ENCODE peak calls at places on chromosomes 12 and 14, in seven cellular contexts. C is GM10248, F is kidney tubule cell, U is dermis blood vessel endothelial cell, Y is head of caudate nucleus, J is heart left ventricle, Q is A549. N is an unnamed sample.
A peak's percentile ranks its signal among the peaks of the same experiment; 100 is the strongest.

GRCh38 chr12:132658149-132658905 is 28.8 kb downstream of the POLE start:
- DNase-seq in C (no peak), F (no peak), U (peak; percentile 49), Y (no peak), J (no peak), Q (no peak), N (no peak)

GRCh38 chr12:104701756-104702155 is 245.0 kb downstream of the CHST11 start:
- DNase-seq in C (no peak), F (no peak), U (no peak), Y (no peak), J (no peak), Q (no peak), N (no peak)

GRCh38 chr12:68176252-68176651 is 16.7 kb upstream of the IFNG start:
- DNase-seq in C (no peak), F (no peak), U (no peak), Y (no peak), J (no peak), Q (no peak), N (no peak)

GRCh38 chr14:67645414-67645813 is 25.7 kb downstream of the ARG2 start:
- DNase-seq in C (no peak), F (no peak), U (no peak), Y (no peak), J (no peak), Q (no peak), N (no peak)

GRCh38 chr12:115752913-115753726 is 524.4 kb downstream of the MED13L start:
- DNase-seq in C (peak; percentile 24), F (peak; percentile 63), U (peak; percentile 73), Y (peak; percentile 18), J (no peak), Q (peak; percentile 58), N (no peak)

GRCh38 chr14:67387195-67387594 is 24.8 kb downstream of the PLEK2 start:
- DNase-seq in C (no peak), F (peak; percentile 73), U (no peak), Y (no peak), J (no peak), Q (no peak), N (no peak)

GRCh38 chr12:93376436-93377251 is 1.1 kb upstream of the NUDT4 start:
- DNase-seq in C (peak; percentile 34), F (peak; percentile 47), U (peak; percentile 44), Y (peak; percentile 35), J (no peak), Q (no peak), N (no peak)

GRCh38 chr12:40646891-40647290 is 45.3 kb upstream of the CNTN1 start:
- DNase-seq in C (no peak), F (no peak), U (no peak), Y (no peak), J (no peak), Q (no peak), N (no peak)

GRCh38 chr12:123998960-123999359 is 25.9 kb downstream of the ZNF664 start:
- DNase-seq in C (no peak), F (no peak), U (no peak), Y (no peak), J (no peak), Q (no peak), N (no peak)

GRCh38 chr12:9388379-9388778 is 180.2 kb upstream of the PZP start:
- DNase-seq in C (no peak), F (no peak), U (no peak), Y (no peak), J (no peak), Q (no peak), N (no peak)